ENCODE peak calls at places on chromosomes 16 and 17, in nine cellular contexts. W is activated T-helper 1 cell treated with Interleukin-2 at 50 U/mL for 16 hours, N is mesendoderm, R is HTR-8/SVneo, P is thoracic aorta, X is aorta, B is left ventricle myocardium superior, M is T-helper 9 cell, J is HCEC 1CT. S is an unnamed sample.

GRCh38 chr17:57256708-57257112 is 387 bp downstream of the MSI2 start:
- DNase-seq in W (peak; percentile 18), N (peak; percentile 50), R (no peak), P (no peak), X (no peak), B (no peak), M (peak; percentile 45), J (peak; percentile 15), S (peak; percentile 32)

GRCh38 chr16:90046971-90047713 is 27.9 kb upstream of the DBNDD1 start:
- DNase-seq in W (no peak), N (no peak), R (peak; percentile 51), P (no peak), X (peak; percentile 86), B (peak; percentile 79), M (no peak), J (peak; percentile 32), S (no peak)

GRCh38 chr16:84718-85452 is 6.9 kb downstream of the MPG start:
- DNase-seq in W (no peak), N (no peak), R (peak; percentile 79), P (peak; percentile 79), X (peak; percentile 92), B (peak; percentile 69), M (no peak), J (peak; percentile 91), S (peak; percentile 26)

GRCh38 chr17:29054835-29055234 is 11.9 kb downstream of the PIPOX start:
- DNase-seq in W (no peak), N (no peak), R (no peak), P (no peak), X (no peak), B (no peak), M (no peak), J (no peak), S (no peak)

GRCh38 chr16:78257376-78257728 is 157.9 kb downstream of the WWOX start:
- DNase-seq in W (no peak), N (peak; percentile 47), R (no peak), P (no peak), X (no peak), B (no peak), M (no peak), J (no peak), S (no peak)

GRCh38 chr16:31880322-31880979 is 6.8 kb downstream of the ZNF267 start:
- DNase-seq in W (no peak), N (peak; percentile 64), R (peak; percentile 67), P (no peak), X (no peak), B (no peak), M (no peak), J (peak; percentile 75), S (no peak)

GRCh38 chr17:45291170-45291805 is 25.5 kb downstream of the MAP3K14 start:
- DNase-seq in W (no peak), N (no peak), R (no peak), P (no peak), X (no peak), B (no peak), M (no peak), J (no peak), S (no peak)

GRCh38 chr16:27436921-27437650 is 35.1 kb downstream of the IL21R start:
- DNase-seq in W (no peak), N (no peak), R (no peak), P (no peak), X (peak; percentile 58), B (no peak), M (no peak), J (no peak), S (no peak)

GRCh38 chr16:2159052-2159838 is 3.7 kb downstream of the TRAF7 start:
- DNase-seq in W (no peak), N (peak; percentile 33), R (no peak), P (no peak), X (peak; percentile 83), B (peak; percentile 66), M (no peak), J (peak; percentile 63), S (no peak)

GRCh38 chr16:10577305-10578202 is 2.8 kb downstream of the EMP2 start:
- DNase-seq in W (no peak), N (peak; percentile 45), R (no peak), P (no peak), X (no peak), B (peak; percentile 74), M (no peak), J (no peak), S (peak; percentile 85)

GRCh38 chr17:18185391-18185790 is 1.8 kb downstream of the ALKBH5 start:
- DNase-seq in W (no peak), N (peak; percentile 61), R (no peak), P (no peak), X (no peak), B (no peak), M (no peak), J (peak; percentile 19), S (no peak)

GRCh38 chr16:85722066-85722465 is 28.8 kb downstream of the C16orf74 start:
- DNase-seq in W (no peak), N (no peak), R (no peak), P (no peak), X (no peak), B (no peak), M (no peak), J (no peak), S (no peak)

GRCh38 chr17:64331946-64332493 is 58.6 kb downstream of the PECAM1 start:
- DNase-seq in W (no peak), N (peak; percentile 10), R (no peak), P (no peak), X (no peak), B (peak; percentile 65), M (no peak), J (peak; percentile 21), S (no peak)

GRCh38 chr17:34981538-34982241 is 1.4 kb downstream of the LIG3 start:
- DNase-seq in W (no peak), N (peak; percentile 28), R (peak; percentile 28), P (no peak), X (no peak), B (no peak), M (no peak), J (no peak), S (no peak)

GRCh38 chr17:4747847-4748246 is 8.1 kb upstream of the CXCL16 start:
- DNase-seq in W (no peak), N (no peak), R (no peak), P (no peak), X (no peak), B (no peak), M (no peak), J (no peak), S (peak; percentile 78)

GRCh38 chr17:75872434-75873351 is 5.7 kb downstream of the TRIM47 start:
- DNase-seq in W (peak; percentile 43), N (peak; percentile 69), R (peak; percentile 64), P (no peak), X (peak; percentile 93), B (peak; percentile 87), M (peak; percentile 41), J (peak; percentile 57), S (peak; percentile 69)

GRCh38 chr16:47008174-47008573 is 34.7 kb upstream of the DNAJA2 start:
- DNase-seq in W (no peak), N (no peak), R (no peak), P (no peak), X (no peak), B (no peak), M (no peak), J (no peak), S (no peak)

GRCh38 chr17:16352838-16353701 is at the start of gene CENPV:
- DNase-seq in W (peak; percentile 60), N (peak; percentile 89), R (peak; percentile 77), P (no peak), X (peak; percentile 81), B (peak; percentile 70), M (peak; percentile 61), J (peak; percentile 52), S (no peak)

GRCh38 chr16:65515193-65515592 is 393.3 kb upstream of the CDH11 start:
- DNase-seq in W (no peak), N (no peak), R (no peak), P (no peak), X (no peak), B (no peak), M (no peak), J (no peak), S (no peak)

GRCh38 chr17:80009391-80010282 is 26.0 kb downstream of the TBC1D16 start:
- DNase-seq in W (no peak), N (no peak), R (no peak), P (no peak), X (no peak), B (no peak), M (no peak), J (no peak), S (no peak)

GRCh38 chr17:15341385-15341849 is at the start of gene TEKT3:
- DNase-seq in W (no peak), N (peak; percentile 96), R (peak; percentile 93), P (peak; percentile 49), X (peak; percentile 93), B (peak; percentile 94), M (no peak), J (peak; percentile 75), S (no peak)

GRCh38 chr16:72809446-72809845 is 238.5 kb downstream of the ZFHX3 start:
- DNase-seq in W (no peak), N (no peak), R (no peak), P (no peak), X (no peak), B (no peak), M (no peak), J (no peak), S (no peak)

GRCh38 chr17:80105762-80106161 is 4.4 kb downstream of the GAA start:
- DNase-seq in W (no peak), N (no peak), R (no peak), P (no peak), X (peak; percentile 67), B (peak; percentile 33), M (no peak), J (no peak), S (no peak)

GRCh38 chr16:3654249-3654991 is at the start of gene DNASE1:
- DNase-seq in W (peak; percentile 22), N (peak; percentile 84), R (peak; percentile 67), P (no peak), X (peak; percentile 81), B (peak; percentile 56), M (peak; percentile 42), J (peak; percentile 55), S (peak; percentile 62)

GRCh38 chr17:8500609-8501008 is 64.9 kb downstream of the NDEL1 start:
- DNase-seq in W (no peak), N (no peak), R (no peak), P (no peak), X (peak; percentile 7), B (no peak), M (no peak), J (no peak), S (no peak)

GRCh38 chr16:52964290-52964689 is 88.4 kb downstream of the CHD9NB start:
- DNase-seq in W (no peak), N (peak; percentile 42), R (no peak), P (no peak), X (no peak), B (no peak), M (no peak), J (no peak), S (no peak)

GRCh38 chr17:76337413-76337777 is 16.3 kb downstream of the PRPSAP1 start:
- DNase-seq in W (no peak), N (no peak), R (no peak), P (no peak), X (no peak), B (no peak), M (no peak), J (peak; percentile 50), S (no peak)

GRCh38 chr17:909642-910323 is 69.8 kb downstream of the NXN start:
- DNase-seq in W (no peak), N (no peak), R (no peak), P (no peak), X (no peak), B (peak; percentile 35), M (no peak), J (no peak), S (no peak)

GRCh38 chr17:3976675-3977171 is 12.5 kb upstream of the ATP2A3 start:
- DNase-seq in W (no peak), N (no peak), R (no peak), P (peak; percentile 47), X (peak; percentile 91), B (peak; percentile 94), M (no peak), J (no peak), S (no peak)

GRCh38 chr16:17364319-17365210 is 106.2 kb downstream of the XYLT1 start:
- DNase-seq in W (no peak), N (no peak), R (no peak), P (no peak), X (no peak), B (no peak), M (peak; percentile 46), J (peak; percentile 39), S (no peak)

GRCh38 chr17:76497979-76498885 is 3.0 kb downstream of the RHBDF2 start:
- DNase-seq in W (no peak), N (peak; percentile 77), R (peak; percentile 65), P (peak; percentile 38), X (peak; percentile 92), B (peak; percentile 90), M (no peak), J (peak; percentile 78), S (no peak)

S was measured in MM.1S.